ENCODE peak calls at places on chromosomes 13 and 19, in ten cellular contexts. One of them, this sample, is unnamed.

GRCh38 chr19:49422407-49423277 is 599 bp downstream of the PTH2 start:
- DNase-seq in NCI-H345: peak
- DNase-seq in ELF-1: peak
- DNase-seq in C1 segment of cervical spinal cord: no peak
- DNase-seq in anterior cingulate cortex: no peak
- DNase-seq in GDM1: no peak
- DNase-seq in NCI-H526: no peak
- DNase-seq in cardiac fibroblast: peak
- DNase-seq in Calu3: peak
- DNase-seq in stimulated activated CD8-positive, alpha-beta memory T cell treated with anti-CD3 and anti-CD28 coated beads, Interleukin-4, amount 100 ng/mL, for 48 hours: peak
- DNase-seq in this sample: peak

GRCh38 chr19:34324320-34324719 is 40.7 kb upstream of the GPI start:
- DNase-seq in NCI-H345: no peak
- DNase-seq in ELF-1: no peak
- DNase-seq in C1 segment of cervical spinal cord: no peak
- DNase-seq in anterior cingulate cortex: no peak
- DNase-seq in GDM1: no peak
- DNase-seq in NCI-H526: no peak
- DNase-seq in cardiac fibroblast: no peak
- DNase-seq in Calu3: no peak
- DNase-seq in stimulated activated CD8-positive, alpha-beta memory T cell treated with anti-CD3 and anti-CD28 coated beads, Interleukin-4, amount 100 ng/mL, for 48 hours: no peak
- DNase-seq in this sample: no peak

GRCh38 chr13:110266431-110266809 is 40.5 kb downstream of the COL4A1 start:
- DNase-seq in NCI-H345: no peak
- DNase-seq in ELF-1: no peak
- DNase-seq in C1 segment of cervical spinal cord: no peak
- DNase-seq in anterior cingulate cortex: no peak
- DNase-seq in GDM1: no peak
- DNase-seq in NCI-H526: no peak
- DNase-seq in cardiac fibroblast: no peak
- DNase-seq in Calu3: no peak
- DNase-seq in stimulated activated CD8-positive, alpha-beta memory T cell treated with anti-CD3 and anti-CD28 coated beads, Interleukin-4, amount 100 ng/mL, for 48 hours: no peak
- DNase-seq in this sample: no peak

GRCh38 chr19:15788594-15789270 is 1.3 kb downstream of the OR10H5 start:
- DNase-seq in NCI-H345: no peak
- DNase-seq in ELF-1: no peak
- DNase-seq in C1 segment of cervical spinal cord: no peak
- DNase-seq in anterior cingulate cortex: no peak
- DNase-seq in GDM1: no peak
- DNase-seq in NCI-H526: no peak
- DNase-seq in cardiac fibroblast: no peak
- DNase-seq in Calu3: no peak
- DNase-seq in stimulated activated CD8-positive, alpha-beta memory T cell treated with anti-CD3 and anti-CD28 coated beads, Interleukin-4, amount 100 ng/mL, for 48 hours: no peak
- DNase-seq in this sample: no peak

GRCh38 chr19:51124729-51125128 is at the start of gene SIGLEC9:
- DNase-seq in NCI-H345: no peak
- DNase-seq in ELF-1: no peak
- DNase-seq in C1 segment of cervical spinal cord: no peak
- DNase-seq in anterior cingulate cortex: no peak
- DNase-seq in GDM1: no peak
- DNase-seq in NCI-H526: no peak
- DNase-seq in cardiac fibroblast: no peak
- DNase-seq in Calu3: no peak
- DNase-seq in stimulated activated CD8-positive, alpha-beta memory T cell treated with anti-CD3 and anti-CD28 coated beads, Interleukin-4, amount 100 ng/mL, for 48 hours: no peak
- DNase-seq in this sample: no peak

GRCh38 chr13:113939905-113940339 is 34.0 kb downstream of the C13orf46 start:
- DNase-seq in NCI-H345: no peak
- DNase-seq in ELF-1: no peak
- DNase-seq in C1 segment of cervical spinal cord: no peak
- DNase-seq in anterior cingulate cortex: no peak
- DNase-seq in GDM1: no peak
- DNase-seq in NCI-H526: no peak
- DNase-seq in cardiac fibroblast: no peak
- DNase-seq in Calu3: no peak
- DNase-seq in stimulated activated CD8-positive, alpha-beta memory T cell treated with anti-CD3 and anti-CD28 coated beads, Interleukin-4, amount 100 ng/mL, for 48 hours: no peak
- DNase-seq in this sample: no peak

GRCh38 chr19:15532779-15533521 is 24.6 kb downstream of the CYP4F22 start:
- DNase-seq in NCI-H345: no peak
- DNase-seq in ELF-1: no peak
- DNase-seq in C1 segment of cervical spinal cord: no peak
- DNase-seq in anterior cingulate cortex: no peak
- DNase-seq in GDM1: peak
- DNase-seq in NCI-H526: no peak
- DNase-seq in cardiac fibroblast: peak
- DNase-seq in Calu3: no peak
- DNase-seq in stimulated activated CD8-positive, alpha-beta memory T cell treated with anti-CD3 and anti-CD28 coated beads, Interleukin-4, amount 100 ng/mL, for 48 hours: no peak
- DNase-seq in this sample: peak

GRCh38 chr19:29381353-29382203 is 144.2 kb upstream of the VSTM2B start:
- DNase-seq in NCI-H345: no peak
- DNase-seq in ELF-1: no peak
- DNase-seq in C1 segment of cervical spinal cord: no peak
- DNase-seq in anterior cingulate cortex: no peak
- DNase-seq in GDM1: no peak
- DNase-seq in NCI-H526: no peak
- DNase-seq in cardiac fibroblast: no peak
- DNase-seq in Calu3: no peak
- DNase-seq in stimulated activated CD8-positive, alpha-beta memory T cell treated with anti-CD3 and anti-CD28 coated beads, Interleukin-4, amount 100 ng/mL, for 48 hours: no peak
- DNase-seq in this sample: no peak

GRCh38 chr19:39867952-39868351 is 21.8 kb upstream of the FBL start:
- DNase-seq in NCI-H345: no peak
- DNase-seq in ELF-1: no peak
- DNase-seq in C1 segment of cervical spinal cord: no peak
- DNase-seq in anterior cingulate cortex: no peak
- DNase-seq in GDM1: no peak
- DNase-seq in NCI-H526: no peak
- DNase-seq in cardiac fibroblast: no peak
- DNase-seq in Calu3: no peak
- DNase-seq in stimulated activated CD8-positive, alpha-beta memory T cell treated with anti-CD3 and anti-CD28 coated beads, Interleukin-4, amount 100 ng/mL, for 48 hours: no peak
- DNase-seq in this sample: no peak

GRCh38 chr13:33195693-33196464 is 89.7 kb downstream of the STARD13 start:
- DNase-seq in NCI-H345: no peak
- DNase-seq in ELF-1: no peak
- DNase-seq in C1 segment of cervical spinal cord: no peak
- DNase-seq in anterior cingulate cortex: no peak
- DNase-seq in GDM1: no peak
- DNase-seq in NCI-H526: no peak
- DNase-seq in cardiac fibroblast: peak
- DNase-seq in Calu3: no peak
- DNase-seq in stimulated activated CD8-positive, alpha-beta memory T cell treated with anti-CD3 and anti-CD28 coated beads, Interleukin-4, amount 100 ng/mL, for 48 hours: no peak
- DNase-seq in this sample: no peak

GRCh38 chr13:111514646-111515617 is 194.5 kb downstream of the TEX29 start:
- DNase-seq in NCI-H345: no peak
- DNase-seq in ELF-1: no peak
- DNase-seq in C1 segment of cervical spinal cord: no peak
- DNase-seq in anterior cingulate cortex: no peak
- DNase-seq in GDM1: no peak
- DNase-seq in NCI-H526: no peak
- DNase-seq in cardiac fibroblast: no peak
- DNase-seq in Calu3: no peak
- DNase-seq in stimulated activated CD8-positive, alpha-beta memory T cell treated with anti-CD3 and anti-CD28 coated beads, Interleukin-4, amount 100 ng/mL, for 48 hours: no peak
- DNase-seq in this sample: no peak

GRCh38 chr13:113275387-113275786 is 21.7 kb upstream of the LAMP1 start:
- DNase-seq in NCI-H345: peak
- DNase-seq in ELF-1: peak
- DNase-seq in C1 segment of cervical spinal cord: no peak
- DNase-seq in anterior cingulate cortex: no peak
- DNase-seq in GDM1: no peak
- DNase-seq in NCI-H526: no peak
- DNase-seq in cardiac fibroblast: peak
- DNase-seq in Calu3: peak
- DNase-seq in stimulated activated CD8-positive, alpha-beta memory T cell treated with anti-CD3 and anti-CD28 coated beads, Interleukin-4, amount 100 ng/mL, for 48 hours: peak
- DNase-seq in this sample: peak

GRCh38 chr19:6100284-6100915 is 9.9 kb downstream of the RFX2 start:
- DNase-seq in NCI-H345: no peak
- DNase-seq in ELF-1: peak
- DNase-seq in C1 segment of cervical spinal cord: no peak
- DNase-seq in anterior cingulate cortex: no peak
- DNase-seq in GDM1: peak
- DNase-seq in NCI-H526: no peak
- DNase-seq in cardiac fibroblast: no peak
- DNase-seq in Calu3: no peak
- DNase-seq in stimulated activated CD8-positive, alpha-beta memory T cell treated with anti-CD3 and anti-CD28 coated beads, Interleukin-4, amount 100 ng/mL, for 48 hours: peak
- DNase-seq in this sample: peak

GRCh38 chr19:34500656-34501120 is 19.1 kb downstream of the WTIP start:
- DNase-seq in NCI-H345: peak
- DNase-seq in ELF-1: no peak
- DNase-seq in C1 segment of cervical spinal cord: no peak
- DNase-seq in anterior cingulate cortex: no peak
- DNase-seq in GDM1: no peak
- DNase-seq in NCI-H526: no peak
- DNase-seq in cardiac fibroblast: no peak
- DNase-seq in Calu3: no peak
- DNase-seq in stimulated activated CD8-positive, alpha-beta memory T cell treated with anti-CD3 and anti-CD28 coated beads, Interleukin-4, amount 100 ng/mL, for 48 hours: no peak
- DNase-seq in this sample: peak

GRCh38 chr19:35045667-35046300 is 4.3 kb downstream of the HPN start:
- DNase-seq in NCI-H345: no peak
- DNase-seq in ELF-1: peak
- DNase-seq in C1 segment of cervical spinal cord: no peak
- DNase-seq in anterior cingulate cortex: peak
- DNase-seq in GDM1: peak
- DNase-seq in NCI-H526: no peak
- DNase-seq in cardiac fibroblast: peak
- DNase-seq in Calu3: no peak
- DNase-seq in stimulated activated CD8-positive, alpha-beta memory T cell treated with anti-CD3 and anti-CD28 coated beads, Interleukin-4, amount 100 ng/mL, for 48 hours: peak
- DNase-seq in this sample: peak

GRCh38 chr13:55649485-55649884 is 1491.2 kb upstream of the PRR20A start:
- DNase-seq in NCI-H345: no peak
- DNase-seq in ELF-1: no peak
- DNase-seq in C1 segment of cervical spinal cord: no peak
- DNase-seq in anterior cingulate cortex: no peak
- DNase-seq in GDM1: no peak
- DNase-seq in NCI-H526: no peak
- DNase-seq in cardiac fibroblast: no peak
- DNase-seq in Calu3: no peak
- DNase-seq in stimulated activated CD8-positive, alpha-beta memory T cell treated with anti-CD3 and anti-CD28 coated beads, Interleukin-4, amount 100 ng/mL, for 48 hours: no peak
- DNase-seq in this sample: no peak

GRCh38 chr19:29690842-29691241 is 24.2 kb downstream of the C19orf12 start:
- DNase-seq in NCI-H345: peak
- DNase-seq in ELF-1: peak
- DNase-seq in C1 segment of cervical spinal cord: no peak
- DNase-seq in anterior cingulate cortex: no peak
- DNase-seq in GDM1: peak
- DNase-seq in NCI-H526: peak
- DNase-seq in cardiac fibroblast: peak
- DNase-seq in Calu3: peak
- DNase-seq in stimulated activated CD8-positive, alpha-beta memory T cell treated with anti-CD3 and anti-CD28 coated beads, Interleukin-4, amount 100 ng/mL, for 48 hours: peak
- DNase-seq in this sample: peak

GRCh38 chr13:28718186-28718537 is 608 bp downstream of the SLC46A3 start:
- DNase-seq in NCI-H345: no peak
- DNase-seq in ELF-1: no peak
- DNase-seq in C1 segment of cervical spinal cord: no peak
- DNase-seq in anterior cingulate cortex: no peak
- DNase-seq in GDM1: no peak
- DNase-seq in NCI-H526: no peak
- DNase-seq in cardiac fibroblast: peak
- DNase-seq in Calu3: no peak
- DNase-seq in stimulated activated CD8-positive, alpha-beta memory T cell treated with anti-CD3 and anti-CD28 coated beads, Interleukin-4, amount 100 ng/mL, for 48 hours: no peak
- DNase-seq in this sample: no peak

GRCh38 chr13:112790735-112791641 is 101.2 kb downstream of the ATP11A start:
- DNase-seq in NCI-H345: no peak
- DNase-seq in ELF-1: no peak
- DNase-seq in C1 segment of cervical spinal cord: no peak
- DNase-seq in anterior cingulate cortex: no peak
- DNase-seq in GDM1: no peak
- DNase-seq in NCI-H526: no peak
- DNase-seq in cardiac fibroblast: peak
- DNase-seq in Calu3: no peak
- DNase-seq in stimulated activated CD8-positive, alpha-beta memory T cell treated with anti-CD3 and anti-CD28 coated beads, Interleukin-4, amount 100 ng/mL, for 48 hours: no peak
- DNase-seq in this sample: no peak

GRCh38 chr13:40438999-40439797 is 227.2 kb downstream of the FOXO1 start:
- DNase-seq in NCI-H345: no peak
- DNase-seq in ELF-1: no peak
- DNase-seq in C1 segment of cervical spinal cord: no peak
- DNase-seq in anterior cingulate cortex: no peak
- DNase-seq in GDM1: no peak
- DNase-seq in NCI-H526: no peak
- DNase-seq in cardiac fibroblast: peak
- DNase-seq in Calu3: no peak
- DNase-seq in stimulated activated CD8-positive, alpha-beta memory T cell treated with anti-CD3 and anti-CD28 coated beads, Interleukin-4, amount 100 ng/mL, for 48 hours: no peak
- DNase-seq in this sample: no peak

GRCh38 chr13:54636231-54636630 is 1607.6 kb downstream of the OLFM4 start:
- DNase-seq in NCI-H345: no peak
- DNase-seq in ELF-1: no peak
- DNase-seq in C1 segment of cervical spinal cord: no peak
- DNase-seq in anterior cingulate cortex: no peak
- DNase-seq in GDM1: no peak
- DNase-seq in NCI-H526: no peak
- DNase-seq in cardiac fibroblast: no peak
- DNase-seq in Calu3: no peak
- DNase-seq in stimulated activated CD8-positive, alpha-beta memory T cell treated with anti-CD3 and anti-CD28 coated beads, Interleukin-4, amount 100 ng/mL, for 48 hours: no peak
- DNase-seq in this sample: peak

This sample was measured in NCI-H69.